ENCODE peak calls at places on chromosomes 2 and 18, in six cellular contexts. J is K562, O is mucosa of descending colon, L is suprapubic skin, H is IMR-90, V is HCT116. A is an unnamed sample. For H3K9me3, the result is how much of the 10 kb centered on the place peaks cover.

GRCh38 chr18:62445386-62445917 is 77.4 kb upstream of the ZCCHC2 start:
- DNase-seq in J (no peak), O (no peak), L (no peak), H (no peak), V (no peak), A (no peak)

GRCh38 chr2:26300234-26300641 is 45.7 kb upstream of the SELENOI start:
- DNase-seq in J (no peak), O (peak), L (no peak), H (peak), V (no peak), A (peak)

GRCh38 chr2:103161456-103162289 is 399.8 kb downstream of the TMEM182 start:
- DNase-seq in J (peak), O (peak), L (no peak), H (peak), V (peak), A (peak)

GRCh38 chr2:102592601-102593000 is 26.8 kb upstream of the SLC9A2 start:
- DNase-seq in J (peak), O (peak), L (no peak), H (peak), V (no peak), A (peak)

GRCh38 chr2:161107265-161107664 is 53.0 kb upstream of the TANK start:
- DNase-seq in J (no peak), O (no peak), L (no peak), H (no peak), V (no peak), A (no peak)

GRCh38 chr2:156005999-156006712 is 326.4 kb downstream of the NR4A2 start:
- DNase-seq in J (no peak), O (peak), L (no peak), H (no peak), V (no peak), A (no peak)

GRCh38 chr2:239806758-239807434 is 218.2 kb downstream of the NDUFA10 start:
- DNase-seq in J (no peak), O (no peak), L (peak), H (no peak), V (no peak), A (no peak)

GRCh38 chr18:64678048-64678447 is 529.2 kb upstream of the LINC00305 start:
- DNase-seq in J (no peak), O (no peak), L (no peak), H (no peak), V (no peak), A (no peak)

GRCh38 chr18:51300912-51301311 is 103.4 kb upstream of the MEX3C start:
- DNase-seq in J (no peak), O (no peak), L (no peak), H (no peak), V (no peak), A (peak)

GRCh38 chr2:3594493-3595281 is at the start of gene COLEC11:
- DNase-seq in J (peak), O (no peak), L (no peak), H (no peak), V (no peak), A (peak)

GRCh38 chr18:54672846-54673475 is 81.9 kb downstream of the DYNAP start:
- DNase-seq in J (no peak), O (peak), L (no peak), H (no peak), V (no peak), A (no peak)

GRCh38 chr2:72117029-72117428 is 30.6 kb downstream of the CYP26B1 start:
- DNase-seq in J (no peak), O (no peak), L (peak), H (no peak), V (no peak), A (no peak)

GRCh38 chr2:61582191-61582590 is 44.0 kb upstream of the XPO1 start:
- DNase-seq in J (no peak), O (no peak), L (no peak), H (no peak), V (no peak), A (no peak)

GRCh38 chr2:237585590-237586221 is 4.8 kb downstream of the RAB17 start:
- DNase-seq in J (no peak), O (no peak), L (no peak), H (no peak), V (no peak), A (no peak)

GRCh38 chr2:190846746-190847145 is 33.9 kb upstream of the GLS start:
- DNase-seq in J (no peak), O (no peak), L (no peak), H (no peak), V (no peak), A (no peak)

GRCh38 chr18:79368681-79369080 is 27.0 kb upstream of the NFATC1 start:
- DNase-seq in J (no peak), O (no peak), L (peak), H (no peak), V (no peak), A (no peak)

GRCh38 chr2:183543731-183544130 is 419.5 kb downstream of the NUP35 start:
- DNase-seq in J (no peak), O (peak), L (no peak), H (no peak), V (no peak), A (no peak)

GRCh38 chr2:201195329-201195728 is 12.4 kb downstream of the CASP10 start:
- DNase-seq in J (no peak), O (no peak), L (no peak), H (no peak), V (no peak), A (no peak)

GRCh38 chr2:155298001-155298400 is 599.5 kb downstream of the KCNJ3 start:
- DNase-seq in J (no peak), O (no peak), L (no peak), H (no peak), V (no peak), A (no peak)

GRCh38 chr18:79599503-79599931 is 80.1 kb upstream of the CTDP1 start:
- DNase-seq in J (no peak), O (no peak), L (peak), H (peak), V (no peak), A (no peak)

GRCh38 chr2:19256239-19256638 is 102.2 kb downstream of the OSR1 start:
- DNase-seq in J (no peak), O (peak), L (no peak), H (peak), V (peak), A (peak)

GRCh38 chr2:105769504-105769903 is 24.8 kb downstream of the NCK2 start:
- DNase-seq in J (no peak), O (no peak), L (no peak), H (no peak), V (no peak), A (no peak)

GRCh38 chr2:19543271-19544019 is 185.0 kb upstream of the OSR1 start:
- DNase-seq in J (no peak), O (no peak), L (no peak), H (peak), V (no peak), A (peak)

GRCh38 chr2:75716406-75716805 is 5.7 kb upstream of the GCFC2 start:
- DNase-seq in J (no peak), O (no peak), L (no peak), H (no peak), V (no peak), A (no peak)

DNA sequence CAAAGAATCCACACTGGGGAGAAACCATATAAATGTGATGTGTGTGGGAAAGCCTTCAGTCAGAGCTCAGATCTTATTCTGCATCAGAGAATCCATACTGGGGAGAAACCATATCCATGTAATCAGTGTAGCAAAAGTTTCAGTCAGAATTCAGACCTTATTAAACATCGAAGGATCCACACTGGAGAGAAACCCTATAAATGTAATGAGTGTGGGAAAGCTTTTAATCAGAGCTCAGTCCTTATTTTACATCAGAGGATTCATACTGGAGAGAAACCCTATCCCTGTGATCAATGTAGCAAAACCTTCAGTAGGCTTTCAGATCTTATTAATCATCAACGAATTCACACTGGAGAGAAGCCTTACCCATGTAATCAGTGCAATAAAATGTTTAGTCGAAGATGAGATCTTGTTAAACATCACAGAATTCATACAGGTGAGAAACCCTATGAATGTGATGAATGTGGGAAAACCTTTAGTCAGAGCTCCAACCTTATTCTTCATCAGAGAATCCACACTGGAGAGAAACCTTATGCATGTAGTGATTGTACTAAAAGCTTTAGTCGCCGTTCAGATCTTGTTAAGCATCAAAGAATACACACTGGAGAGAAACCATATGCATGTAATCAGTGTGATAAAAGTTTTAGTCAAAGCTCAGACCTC is 16.7 kb upstream of the ZSCAN30 start:
- DNase-seq in J (no peak), O (no peak), L (no peak), H (no peak), V (no peak), A (no peak)
- H3K9me3 ChIP-seq in J (under half), O (half or more), L (under half), H (half or more), V (under half), A (under half)

DNA sequence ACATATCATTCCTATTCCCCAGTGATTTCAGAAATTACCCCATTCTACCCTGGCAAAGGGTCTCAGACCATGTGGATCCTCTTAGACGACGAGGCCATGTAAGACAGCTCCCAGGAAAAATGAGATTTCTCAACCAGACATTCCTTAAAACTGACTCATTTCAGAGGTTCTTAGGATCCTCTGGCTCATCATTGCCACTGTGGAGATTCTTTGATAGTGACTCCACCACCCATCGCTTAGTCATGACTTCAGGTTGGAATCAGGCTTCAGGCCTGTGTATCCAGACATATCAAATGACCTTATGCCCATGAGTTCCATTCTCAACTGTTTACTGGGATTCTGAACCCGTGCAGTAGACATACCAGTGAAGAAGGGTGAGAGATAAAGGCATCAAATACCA is 245.6 kb upstream of the TCF4 start:
- DNase-seq in J (no peak), O (no peak), L (no peak), H (peak), V (no peak), A (no peak)
- H3K9me3 ChIP-seq in J (under half), O (under half), L (under half), H (under half), V (under half), A (under half)

GRCh38 chr2:152706477-152707020 is 10.7 kb downstream of the PRPF40A start:
- DNase-seq in J (no peak), O (no peak), L (no peak), H (no peak), V (no peak), A (no peak)
- H3K9me3 ChIP-seq in J (under half), O (under half), L (under half), H (under half), V (under half), A (under half)

DNA sequence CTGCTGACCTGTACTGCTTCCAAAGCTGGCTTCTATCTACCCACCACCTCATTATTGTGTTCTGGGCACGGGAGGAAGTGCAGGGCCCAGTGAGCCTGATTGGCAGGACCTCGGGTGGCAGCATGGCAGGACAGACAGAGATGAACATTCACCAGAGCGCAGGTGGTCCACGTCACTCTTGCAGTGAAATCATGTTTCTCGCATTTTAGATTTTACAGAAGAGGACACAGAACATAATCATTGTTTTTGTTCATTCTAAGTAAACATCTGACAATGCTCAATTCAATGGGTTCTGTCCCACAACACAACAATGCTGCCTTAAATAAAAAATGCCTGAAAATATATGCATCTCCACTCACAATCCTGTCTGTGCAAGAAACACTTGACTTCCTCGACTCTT is 11.5 kb upstream of the BIN1 start:
- DNase-seq in J (no peak), O (no peak), L (no peak), H (no peak), V (no peak), A (no peak)
- H3K9me3 ChIP-seq in J (under half), O (under half), L (under half), H (under half), V (under half), A (under half)

DNA sequence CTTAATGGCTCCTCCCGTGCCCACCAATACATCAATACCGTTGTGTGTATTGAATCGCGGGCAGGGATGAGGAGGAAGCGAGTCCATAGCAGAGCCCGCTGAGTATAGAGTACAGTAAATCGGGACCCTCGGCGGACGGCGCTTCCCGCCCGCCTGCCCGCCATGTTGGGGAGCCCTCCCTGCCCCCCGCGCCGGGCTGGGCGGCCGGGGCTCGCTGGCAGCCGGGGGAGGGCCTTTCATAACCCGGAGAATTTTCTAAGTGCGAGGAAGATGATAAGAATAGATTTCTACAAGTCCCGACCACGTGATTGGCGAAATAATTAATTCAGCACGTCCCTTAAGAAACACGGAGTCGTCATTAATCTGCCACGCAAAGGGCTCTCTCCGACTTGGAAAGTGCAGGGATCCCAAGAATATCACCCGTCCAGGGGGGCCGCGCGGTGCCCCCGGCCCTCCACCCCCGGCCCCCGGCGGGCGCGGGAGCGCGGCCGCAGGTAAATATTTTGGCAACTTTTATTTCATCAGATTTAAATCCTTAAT is at the start of gene HOXD3:
- DNase-seq in J (no peak), O (no peak), L (no peak), H (no peak), V (no peak), A (no peak)
- H3K9me3 ChIP-seq in J (under half), O (under half), L (under half), H (under half), V (under half), A (under half)

GRCh38 chr2:141611143-141611571 is 519.7 kb downstream of the LRP1B start:
- DNase-seq in J (no peak), O (no peak), L (no peak), H (peak), V (no peak), A (peak)
- H3K9me3 ChIP-seq in J (under half), O (under half), L (under half), H (under half), V (under half), A (under half)

GRCh38 chr2:228846161-228846560 is 424.9 kb downstream of the PID1 start:
- DNase-seq in J (no peak), O (no peak), L (no peak), H (no peak), V (no peak), A (no peak)
- H3K9me3 ChIP-seq in J (under half), O (under half), L (under half), H (under half), V (under half), A (under half)

DNA sequence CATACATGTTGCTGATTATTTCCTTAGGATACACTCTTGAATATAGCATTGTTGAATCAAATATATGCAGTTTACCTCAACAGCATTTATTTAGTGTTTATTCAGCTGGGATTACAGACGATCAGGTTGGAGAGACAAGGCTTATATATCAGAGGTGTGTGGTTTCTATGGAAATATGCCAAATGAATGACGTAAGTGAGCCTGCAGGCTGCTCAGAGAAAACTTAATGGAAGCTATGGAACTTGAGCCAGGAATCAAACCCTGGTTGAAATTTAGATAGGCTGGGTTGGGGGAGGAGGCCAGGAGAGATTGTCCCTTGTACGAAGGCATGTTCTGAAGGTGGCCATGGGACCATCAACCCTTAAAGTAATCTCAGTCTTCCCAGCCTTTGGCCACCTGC is 79.5 kb downstream of the INPP4A start:
- DNase-seq in J (no peak), O (no peak), L (no peak), H (peak), V (no peak), A (no peak)
- H3K9me3 ChIP-seq in J (under half), O (under half), L (under half), H (under half), V (under half), A (under half)

A was measured in cardiac muscle cell.